ENCODE peak calls at places on chromosomes 5 and 9, in five cellular contexts. M, Q, U, L and K are unnamed samples.
A peak's percentile ranks its signal among the peaks of the same experiment; 100 is the strongest.

GRCh38 chr5:161150589-161150988 is 298.6 kb upstream of the ATP10B start:
- DNase-seq in Q (no peak), U (no peak), M (no peak), L (no peak), K (no peak)

GRCh38 chr9:93635186-93636107 is 59.1 kb downstream of the PHF2 start:
- DNase-seq in M (no peak), U (no peak), Q (no peak), L (no peak), K (peak; percentile 5)

GRCh38 chr5:39266442-39266841 is 47.1 kb upstream of the FYB1 start:
- DNase-seq in U (no peak), M (no peak), L (no peak), Q (no peak), K (no peak)

GRCh38 chr5:139955616-139956283 is 87.3 kb downstream of the NRG2 start:
- DNase-seq in L (no peak), Q (no peak), M (no peak), U (no peak), K (no peak)

GRCh38 chr9:9552665-9553064 is 1060.1 kb downstream of the PTPRD start:
- DNase-seq in Q (no peak), L (no peak), M (no peak), U (no peak), K (no peak)

GRCh38 chr5:80082731-80083114 is 47.6 kb downstream of the THBS4 start:
- DNase-seq in M (peak; percentile 64), Q (no peak), U (no peak), L (peak; percentile 33), K (peak; percentile 72)

GRCh38 chr9:106947097-106947496 is 84.1 kb downstream of the ZNF462 start:
- DNase-seq in M (no peak), U (no peak), Q (no peak), L (no peak), K (no peak)

GRCh38 chr5:61768692-61769281 is 436.7 kb downstream of the ZSWIM6 start:
- DNase-seq in Q (no peak), L (peak; percentile 54), U (no peak), M (peak; percentile 53), K (peak; percentile 42)

GRCh38 chr5:53368516-53368915 is 111.9 kb upstream of the FST start:
- DNase-seq in L (no peak), M (no peak), U (no peak), Q (no peak), K (no peak)

GRCh38 chr5:132364319-132364718 is 5.2 kb upstream of the SLC22A5 start:
- DNase-seq in M (no peak), Q (no peak), U (no peak), L (no peak), K (no peak)

GRCh38 chr5:67483453-67484030 is 286.9 kb upstream of the CD180 start:
- DNase-seq in L (no peak), Q (no peak), U (no peak), M (no peak), K (no peak)

GRCh38 chr9:127905788-127906191 is 6.4 kb upstream of the ST6GALNAC6 start:
- DNase-seq in M (peak; percentile 35), Q (peak; percentile 75), L (peak; percentile 77), U (no peak), K (no peak)

GRCh38 chr9:130513094-130513493 is 66.3 kb upstream of the FUBP3 start:
- DNase-seq in U (no peak), Q (no peak), L (no peak), M (no peak), K (no peak)

GRCh38 chr5:5364932-5365331 is 57.5 kb upstream of the ICE1 start:
- DNase-seq in U (no peak), L (no peak), M (no peak), Q (no peak), K (no peak)

GRCh38 chr5:43110606-43111170 is 10.0 kb upstream of the ZNF131 start:
- DNase-seq in Q (no peak), M (no peak), U (no peak), L (peak; percentile 41), K (peak; percentile 25)

GRCh38 chr9:137951597-137952490 is 74.3 kb downstream of the CACNA1B start:
- DNase-seq in M (peak; percentile 14), L (no peak), Q (no peak), U (no peak), K (no peak)

GRCh38 chr5:166074839-166075481 is 2216.5 kb upstream of the WWC1 start:
- DNase-seq in L (no peak), M (no peak), U (no peak), Q (no peak), K (peak; percentile 75)

GRCh38 chr5:139263431-139263975 is 30.0 kb upstream of the MATR3 start:
- DNase-seq in M (no peak), Q (no peak), L (no peak), U (no peak), K (no peak)

GRCh38 chr9:16704489-16705111 is 165.9 kb downstream of the BNC2 start:
- DNase-seq in Q (no peak), L (no peak), U (no peak), M (peak; percentile 16), K (no peak)

GRCh38 chr9:135581636-135582426 is 20.3 kb downstream of the PAEP start:
- DNase-seq in L (no peak), Q (no peak), U (no peak), M (no peak), K (no peak)

GRCh38 chr9:104743377-104743985 is 4.0 kb upstream of the NIPSNAP3A start:
- DNase-seq in Q (no peak), M (no peak), L (peak; percentile 75), U (no peak), K (peak; percentile 62)

GRCh38 chr9:91433180-91433579 is 9.5 kb upstream of the NFIL3 start:
- DNase-seq in L (peak; percentile 64), U (no peak), Q (no peak), M (no peak), K (no peak)

GRCh38 chr5:78887384-78888118 is 97.6 kb downstream of the ARSB start:
- DNase-seq in U (no peak), L (peak; percentile 74), M (no peak), Q (no peak), K (no peak)

GRCh38 chr5:149514512-149514911 is 36.7 kb downstream of the CSNK1A1 start:
- DNase-seq in M (no peak), Q (no peak), L (no peak), U (no peak), K (no peak)
- H3K4me3 ChIP-seq in M (no peak overlapping the region), Q (no peak overlapping the region), L (no peak overlapping the region), U (no peak overlapping the region), K (no peak overlapping the region)

GRCh38 chr9:5644522-5644921 is 15.6 kb downstream of the RIC1 start:
- DNase-seq in M (no peak), L (no peak), U (no peak), Q (no peak), K (no peak)
- H3K9me3 ChIP-seq in M (no peaks in the 10 kb centered on the region), L (peaks cover 36% of the 10 kb centered on the region), U (no peaks in the 10 kb centered on the region), Q (peaks cover 3% of the 10 kb centered on the region), K (peaks cover 6% of the 10 kb centered on the region)

GRCh38 chr5:92713361-92713875 is 867.6 kb downstream of the NR2F1-AS1 start:
- DNase-seq in U (no peak), L (no peak), M (no peak), Q (no peak), K (no peak)
- H3K4me3 ChIP-seq in U (no peak overlapping the region), L (no peak overlapping the region), M (no peak overlapping the region), Q (no peak overlapping the region), K (no peak overlapping the region)

GRCh38 chr9:96766199-96766598 is 11.7 kb downstream of the ZNF510 start:
- DNase-seq in U (no peak), M (no peak), Q (no peak), L (no peak), K (no peak)

GRCh38 chr9:96758845-96759673 is 18.8 kb downstream of the ZNF510 start:
- DNase-seq in L (no peak), Q (no peak), U (no peak), M (no peak), K (no peak)

GRCh38 chr9:96762562-96762961 is 15.3 kb downstream of the ZNF510 start:
- DNase-seq in U (no peak), L (no peak), M (no peak), Q (no peak), K (no peak)
- H3K9me3 ChIP-seq in U (peaks cover 91% of the 10 kb centered on the region), L (peaks cover 75% of the 10 kb centered on the region), M (peaks cover 89% of the 10 kb centered on the region), Q (peaks cover 72% of the 10 kb centered on the region), K (peaks cover 12% of the 10 kb centered on the region)